ENCODE peak calls at places on chromosomes 1 and 21, in five cellular contexts. D, W, L, Z and H are unnamed samples.

GRCh38 chr1:114342376-114342775 is 168.6 kb downstream of the TRIM33 start:
- DNase-seq in D (no peak), W (peak; percentile 20), L (no peak), Z (no peak), H (no peak)

GRCh38 chr1:51433269-51433971 is 85.6 kb downstream of the EPS15 start:
- DNase-seq in D (no peak), W (no peak), L (peak; percentile 60), Z (no peak), H (no peak)

GRCh38 chr1:29455781-29456180 is 219.5 kb downstream of the PTPRU start:
- DNase-seq in D (no peak), W (no peak), L (no peak), Z (no peak), H (no peak)

GRCh38 chr21:27590271-27590670 is 623.4 kb upstream of the ADAMTS5 start:
- DNase-seq in D (no peak), W (no peak), L (peak; percentile 74), Z (no peak), H (no peak)

GRCh38 chr1:63112155-63112914 is 210.0 kb upstream of the FOXD3 start:
- DNase-seq in D (no peak), W (no peak), L (no peak), Z (no peak), H (no peak)

GRCh38 chr1:241639040-241639652 is 1.0 kb downstream of the CHML start:
- DNase-seq in D (no peak), W (no peak), L (peak; percentile 45), Z (no peak), H (no peak)

GRCh38 chr21:27823652-27824201 is 856.8 kb upstream of the ADAMTS5 start:
- DNase-seq in D (no peak), W (no peak), L (no peak), Z (no peak), H (no peak)

GRCh38 chr21:42988234-42988965 is 14.0 kb downstream of the PKNOX1 start:
- DNase-seq in D (no peak), W (no peak), L (no peak), Z (no peak), H (no peak)

GRCh38 chr21:42654179-42654912 is 925 bp downstream of the PDE9A start:
- DNase-seq in D (no peak), W (peak; percentile 62), L (no peak), Z (no peak), H (peak; percentile 26)

GRCh38 chr1:67052741-67053534 is 1.0 kb downstream of the SLC35D1 start:
- DNase-seq in D (no peak), W (no peak), L (peak; percentile 64), Z (peak; percentile 16), H (peak; percentile 15)

GRCh38 chr1:160371691-160372208 is 4.9 kb downstream of the NHLH1 start:
- DNase-seq in D (no peak), W (no peak), L (no peak), Z (no peak), H (no peak)

GRCh38 chr21:41426656-41427311 is 745 bp downstream of the MX1 start:
- DNase-seq in D (no peak), W (peak; percentile 45), L (no peak), Z (no peak), H (no peak)

GRCh38 chr1:32924881-32925344 is 23.7 kb upstream of the TMEM54 start:
- DNase-seq in D (peak; percentile 29), W (peak; percentile 82), L (no peak), Z (peak; percentile 78), H (no peak)

GRCh38 chr1:171141336-171142051 is 43.6 kb upstream of the FMO2 start:
- DNase-seq in D (no peak), W (no peak), L (peak; percentile 68), Z (no peak), H (no peak)

GRCh38 chr1:31689821-31690220 is 14.0 kb downstream of the COL16A1 start:
- DNase-seq in D (no peak), W (no peak), L (peak; percentile 67), Z (no peak), H (peak; percentile 47)

GRCh38 chr1:200351826-200352549 is 57.8 kb downstream of the ZNF281 start:
- DNase-seq in D (no peak), W (no peak), L (peak; percentile 56), Z (no peak), H (no peak)

GRCh38 chr1:238409947-238410346 is 519.2 kb upstream of the ZP4 start:
- DNase-seq in D (no peak), W (no peak), L (no peak), Z (no peak), H (no peak)

GRCh38 chr1:47681735-47682134 is 243.9 kb downstream of the FOXD2 start:
- DNase-seq in D (no peak), W (peak; percentile 30), L (no peak), Z (no peak), H (no peak)

GRCh38 chr21:31293986-31294385 is 50.1 kb downstream of the TIAM1 start:
- DNase-seq in D (no peak), W (no peak), L (peak; percentile 13), Z (no peak), H (peak; percentile 13)

GRCh38 chr1:31848381-31848897 is 32.6 kb upstream of the SPOCD1 start:
- DNase-seq in D (no peak), W (no peak), L (no peak), Z (no peak), H (no peak)

GRCh38 chr1:11227106-11228077 is 35.0 kb downstream of the MTOR start:
- DNase-seq in D (no peak), W (no peak), L (no peak), Z (no peak), H (no peak)

GRCh38 chr1:154583691-154584212 is 16.2 kb downstream of the CHRNB2 start:
- DNase-seq in D (no peak), W (no peak), L (peak; percentile 38), Z (no peak), H (no peak)
- TF ChIP-seq JUN in D (no peak), W (no peak), L (no peak), Z (no peak), H (no peak)

DNA sequence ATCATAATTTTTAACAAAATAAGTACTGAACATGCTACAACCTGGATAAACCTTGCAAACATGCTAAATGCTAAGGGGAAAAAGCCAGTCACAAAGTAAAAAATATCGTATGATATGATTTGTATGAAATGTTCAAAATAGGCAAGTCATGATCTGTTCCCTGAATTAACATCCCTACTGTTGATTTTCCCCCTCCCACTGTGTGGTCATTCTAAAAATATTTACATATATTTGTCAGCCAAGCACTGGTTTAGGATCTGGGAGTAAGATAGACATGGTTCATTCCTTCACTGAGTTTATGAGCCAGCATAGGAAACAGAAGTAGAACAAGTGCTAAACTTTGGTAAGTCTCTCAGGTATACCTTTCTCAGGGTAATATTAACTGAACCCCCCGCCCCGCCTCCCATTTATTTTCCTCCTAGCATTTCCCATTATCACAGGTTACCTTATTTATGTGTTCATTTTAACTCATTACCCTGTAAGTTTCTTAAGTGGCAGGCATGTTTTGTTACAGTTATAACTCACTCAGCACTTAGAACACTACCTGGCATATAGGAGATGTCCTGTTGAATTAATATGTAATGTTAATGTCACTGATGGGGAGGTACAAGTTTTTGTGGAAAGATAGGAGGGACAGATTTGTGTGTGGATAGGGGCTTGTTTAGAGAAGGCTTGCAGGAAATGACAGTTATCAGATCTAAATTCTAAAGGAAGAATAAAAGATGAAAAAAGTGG is 12.3 kb downstream of the UQCRH start:
- DNase-seq in D (peak; percentile 5), W (no peak), L (no peak), Z (no peak), H (no peak)
- TF ChIP-seq JUN in D (no peak), W (no peak), L (no peak), Z (no peak), H (no peak)

GRCh38 chr1:226549094-226549936 is 751 bp downstream of the STUM start:
- DNase-seq in D (no peak), W (peak; percentile 67), L (no peak), Z (peak; percentile 30), H (peak; percentile 40)

GRCh38 chr1:226549937-226550670 is 1.5 kb downstream of the STUM start:
- DNase-seq in D (peak; percentile 55), W (peak; percentile 71), L (peak; percentile 12), Z (peak; percentile 34), H (peak; percentile 50)

GRCh38 chr1:226547754-226548191 is 791 bp upstream of the STUM start:
- DNase-seq in D (peak; percentile 69), W (peak; percentile 80), L (peak; percentile 85), Z (peak; percentile 86), H (peak; percentile 88)

GRCh38 chr1:226546926-226547325 is 1.6 kb upstream of the STUM start:
- DNase-seq in D (no peak), W (no peak), L (no peak), Z (no peak), H (no peak)

DNA sequence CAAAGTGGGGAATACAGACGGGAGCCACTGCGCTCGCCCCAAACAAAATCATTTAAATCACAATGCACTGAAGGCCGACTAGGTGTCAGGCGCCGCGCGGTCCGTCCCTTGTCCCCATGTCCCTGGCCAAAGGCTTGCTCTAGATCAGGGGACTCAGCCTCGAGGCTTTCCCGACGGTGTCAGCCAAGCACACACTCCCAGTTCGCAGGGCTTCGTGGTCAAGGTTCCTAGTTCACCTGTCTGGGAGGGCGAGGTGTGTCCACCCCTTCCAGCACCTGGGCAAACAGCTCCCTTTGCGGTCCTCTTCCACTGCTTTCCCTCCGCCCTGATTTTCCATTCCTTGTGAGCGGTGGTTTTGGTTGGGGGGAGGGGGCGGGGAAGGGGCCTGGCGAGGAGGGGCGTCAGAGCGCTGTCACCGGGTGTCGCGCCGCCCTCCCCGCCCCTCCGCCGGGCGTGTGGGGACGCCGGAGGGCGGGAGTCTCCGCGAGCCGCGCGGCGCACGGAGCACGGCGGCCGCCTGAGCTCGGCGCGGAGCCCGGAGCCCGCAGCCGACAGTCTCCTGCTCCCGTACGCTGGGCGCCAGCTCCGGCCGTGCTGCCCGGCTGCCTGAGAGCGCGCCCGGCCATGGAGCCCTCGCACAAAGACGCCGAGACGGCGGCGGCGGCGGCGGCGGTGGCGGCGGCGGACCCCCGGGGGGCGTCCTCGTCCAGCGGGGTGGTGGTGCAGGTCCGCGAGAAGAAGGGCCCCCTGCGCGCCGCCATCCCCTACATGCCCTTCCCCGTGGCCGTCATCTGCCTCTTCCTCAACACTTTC is at the start of gene STUM:
- DNase-seq in D (no peak), W (peak; percentile 74), L (peak; percentile 23), Z (peak; percentile 42), H (no peak)
- TF ChIP-seq JUN in D (no peak), W (no peak), L (no peak), Z (no peak), H (no peak)

DNA sequence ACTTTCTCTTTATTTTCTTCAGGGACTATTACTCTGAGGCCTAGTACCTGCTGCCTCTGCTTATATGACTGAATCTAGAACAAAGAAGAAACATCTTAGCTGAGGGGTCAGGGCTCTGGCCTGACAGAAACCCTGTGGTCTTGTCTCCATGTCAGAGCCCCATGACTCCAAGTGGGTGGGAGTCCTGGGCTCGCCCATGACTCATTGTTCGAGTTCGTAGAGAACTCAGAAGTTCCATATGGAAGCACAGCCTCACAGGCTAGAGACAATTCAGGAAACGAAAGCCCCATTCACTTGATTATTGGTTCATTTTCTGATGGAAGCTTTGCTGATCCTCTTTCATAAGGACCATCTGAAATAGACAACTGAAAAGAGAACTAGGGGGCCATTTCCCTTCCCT is 73.2 kb downstream of the CD58 start:
- DNase-seq in D (peak; percentile 37), W (no peak), L (no peak), Z (no peak), H (no peak)
- TF ChIP-seq JUN in D (peak; percentile 49), W (no peak), L (no peak), Z (no peak), H (no peak)